ENCODE peak calls at places on chromosomes 16 and 17, in five cellular contexts. One of them, this sample, is unnamed.

GRCh38 chr17:44807093-44807816 is 22.8 kb downstream of the GJC1 start:
- DNase-seq in stimulated activated CD8-positive, alpha-beta memory T cell treated with anti-CD3 and anti-CD28 coated beads, Interleukin-15, amount 100 ng/mL, for 48 hours: no peak
- DNase-seq in ecto neural progenitor cell: no peak
- DNase-seq in right lobe of liver: no peak
- DNase-seq in fibroblast of mammary gland: no peak
- DNase-seq in this sample: no peak

GRCh38 chr16:22070361-22071351 is 21.7 kb upstream of the VWA3A start:
- DNase-seq in stimulated activated CD8-positive, alpha-beta memory T cell treated with anti-CD3 and anti-CD28 coated beads, Interleukin-15, amount 100 ng/mL, for 48 hours: no peak
- DNase-seq in ecto neural progenitor cell: no peak
- DNase-seq in right lobe of liver: no peak
- DNase-seq in fibroblast of mammary gland: peak
- DNase-seq in this sample: no peak

GRCh38 chr17:7914771-7915610 is 1.1 kb downstream of the RNF227 start:
- DNase-seq in fibroblast of mammary gland: peak
- DNase-seq in right lobe of liver: no peak
- DNase-seq in stimulated activated CD8-positive, alpha-beta memory T cell treated with anti-CD3 and anti-CD28 coated beads, Interleukin-15, amount 100 ng/mL, for 48 hours: no peak
- DNase-seq in ecto neural progenitor cell: no peak
- DNase-seq in this sample: no peak

GRCh38 chr16:21697032-21697431 is 33.3 kb downstream of the OTOA start:
- DNase-seq in fibroblast of mammary gland: no peak
- DNase-seq in stimulated activated CD8-positive, alpha-beta memory T cell treated with anti-CD3 and anti-CD28 coated beads, Interleukin-15, amount 100 ng/mL, for 48 hours: no peak
- DNase-seq in right lobe of liver: no peak
- DNase-seq in ecto neural progenitor cell: no peak
- DNase-seq in this sample: no peak

GRCh38 chr17:49218941-49219913 is 8.7 kb downstream of the ABI3 start:
- DNase-seq in right lobe of liver: peak
- DNase-seq in ecto neural progenitor cell: no peak
- DNase-seq in stimulated activated CD8-positive, alpha-beta memory T cell treated with anti-CD3 and anti-CD28 coated beads, Interleukin-15, amount 100 ng/mL, for 48 hours: no peak
- DNase-seq in fibroblast of mammary gland: no peak
- DNase-seq in this sample: no peak

GRCh38 chr17:61063528-61063927 is 336.1 kb upstream of the TBX2 start:
- DNase-seq in fibroblast of mammary gland: no peak
- DNase-seq in stimulated activated CD8-positive, alpha-beta memory T cell treated with anti-CD3 and anti-CD28 coated beads, Interleukin-15, amount 100 ng/mL, for 48 hours: no peak
- DNase-seq in ecto neural progenitor cell: no peak
- DNase-seq in right lobe of liver: no peak
- DNase-seq in this sample: no peak

GRCh38 chr16:10895053-10895946 is 18.3 kb downstream of the CIITA start:
- DNase-seq in fibroblast of mammary gland: peak
- DNase-seq in stimulated activated CD8-positive, alpha-beta memory T cell treated with anti-CD3 and anti-CD28 coated beads, Interleukin-15, amount 100 ng/mL, for 48 hours: no peak
- DNase-seq in ecto neural progenitor cell: peak
- DNase-seq in right lobe of liver: peak
- DNase-seq in this sample: peak

GRCh38 chr16:31527617-31528287 is at the start of gene AHSP:
- DNase-seq in right lobe of liver: no peak
- DNase-seq in stimulated activated CD8-positive, alpha-beta memory T cell treated with anti-CD3 and anti-CD28 coated beads, Interleukin-15, amount 100 ng/mL, for 48 hours: no peak
- DNase-seq in ecto neural progenitor cell: no peak
- DNase-seq in fibroblast of mammary gland: no peak
- DNase-seq in this sample: no peak

GRCh38 chr16:28105954-28106353 is 42.4 kb upstream of the GSG1L start:
- DNase-seq in ecto neural progenitor cell: no peak
- DNase-seq in fibroblast of mammary gland: no peak
- DNase-seq in stimulated activated CD8-positive, alpha-beta memory T cell treated with anti-CD3 and anti-CD28 coated beads, Interleukin-15, amount 100 ng/mL, for 48 hours: no peak
- DNase-seq in right lobe of liver: no peak
- DNase-seq in this sample: peak

GRCh38 chr17:41645371-41646063 is 21.1 kb upstream of the KRT17 start:
- DNase-seq in stimulated activated CD8-positive, alpha-beta memory T cell treated with anti-CD3 and anti-CD28 coated beads, Interleukin-15, amount 100 ng/mL, for 48 hours: no peak
- DNase-seq in right lobe of liver: no peak
- DNase-seq in ecto neural progenitor cell: no peak
- DNase-seq in fibroblast of mammary gland: peak
- DNase-seq in this sample: peak

GRCh38 chr16:70657956-70658355 is 11.6 kb downstream of the IL34 start:
- DNase-seq in ecto neural progenitor cell: peak
- DNase-seq in stimulated activated CD8-positive, alpha-beta memory T cell treated with anti-CD3 and anti-CD28 coated beads, Interleukin-15, amount 100 ng/mL, for 48 hours: no peak
- DNase-seq in fibroblast of mammary gland: no peak
- DNase-seq in right lobe of liver: no peak
- DNase-seq in this sample: no peak

GRCh38 chr17:67244621-67245072 is 349 bp downstream of the HELZ start:
- DNase-seq in fibroblast of mammary gland: no peak
- DNase-seq in stimulated activated CD8-positive, alpha-beta memory T cell treated with anti-CD3 and anti-CD28 coated beads, Interleukin-15, amount 100 ng/mL, for 48 hours: no peak
- DNase-seq in ecto neural progenitor cell: no peak
- DNase-seq in right lobe of liver: peak
- DNase-seq in this sample: no peak

GRCh38 chr16:79381552-79382042 is 218.9 kb downstream of the MAF start:
- DNase-seq in right lobe of liver: no peak
- DNase-seq in stimulated activated CD8-positive, alpha-beta memory T cell treated with anti-CD3 and anti-CD28 coated beads, Interleukin-15, amount 100 ng/mL, for 48 hours: no peak
- DNase-seq in fibroblast of mammary gland: no peak
- DNase-seq in ecto neural progenitor cell: no peak
- DNase-seq in this sample: peak

GRCh38 chr17:2394775-2395191 is 6.1 kb downstream of the MNT start:
- DNase-seq in right lobe of liver: no peak
- DNase-seq in stimulated activated CD8-positive, alpha-beta memory T cell treated with anti-CD3 and anti-CD28 coated beads, Interleukin-15, amount 100 ng/mL, for 48 hours: no peak
- DNase-seq in fibroblast of mammary gland: no peak
- DNase-seq in ecto neural progenitor cell: peak
- DNase-seq in this sample: no peak

GRCh38 chr17:27265333-27265732 is 28.6 kb upstream of the WSB1 start:
- DNase-seq in stimulated activated CD8-positive, alpha-beta memory T cell treated with anti-CD3 and anti-CD28 coated beads, Interleukin-15, amount 100 ng/mL, for 48 hours: no peak
- DNase-seq in ecto neural progenitor cell: no peak
- DNase-seq in fibroblast of mammary gland: no peak
- DNase-seq in right lobe of liver: no peak
- DNase-seq in this sample: peak

GRCh38 chr17:7611635-7612293 is 2.9 kb downstream of the FXR2 start:
- DNase-seq in fibroblast of mammary gland: no peak
- DNase-seq in right lobe of liver: no peak
- DNase-seq in ecto neural progenitor cell: no peak
- DNase-seq in stimulated activated CD8-positive, alpha-beta memory T cell treated with anti-CD3 and anti-CD28 coated beads, Interleukin-15, amount 100 ng/mL, for 48 hours: no peak
- DNase-seq in this sample: no peak

GRCh38 chr17:19671433-19671832 is 22.9 kb downstream of the ALDH3A2 start:
- DNase-seq in right lobe of liver: no peak
- DNase-seq in stimulated activated CD8-positive, alpha-beta memory T cell treated with anti-CD3 and anti-CD28 coated beads, Interleukin-15, amount 100 ng/mL, for 48 hours: no peak
- DNase-seq in ecto neural progenitor cell: no peak
- DNase-seq in fibroblast of mammary gland: no peak
- DNase-seq in this sample: no peak